ENCODE peak calls at places on chromosomes 4 and X, in five cellular contexts. One of them, this sample, is unnamed.
A peak's percentile ranks its signal among the peaks of the same experiment; 100 is the strongest.

GRCh38 chr4:21753084-21753760 is 195.3 kb downstream of the KCNIP4 start:
- DNase-seq in brain microvascular endothelial cell: peak; percentile 25
- DNase-seq in pancreas: no peak
- DNase-seq in left lung: no peak
- DNase-seq in esophagus squamous epithelium: no peak
- DNase-seq in this sample: no peak

GRCh38 chr4:23455482-23455881 is 434.4 kb downstream of the PPARGC1A start:
- DNase-seq in esophagus squamous epithelium: no peak
- DNase-seq in left lung: no peak
- DNase-seq in pancreas: peak; percentile 21
- DNase-seq in brain microvascular endothelial cell: no peak
- DNase-seq in this sample: no peak

GRCh38 chrX:15344106-15344505 is 8.8 kb upstream of the PIGA start:
- DNase-seq in pancreas: no peak
- DNase-seq in esophagus squamous epithelium: no peak
- DNase-seq in left lung: no peak
- DNase-seq in brain microvascular endothelial cell: no peak
- DNase-seq in this sample: no peak

GRCh38 chrX:96568088-96568487 is 116.6 kb upstream of the DIAPH2 start:
- DNase-seq in brain microvascular endothelial cell: no peak
- DNase-seq in pancreas: no peak
- DNase-seq in left lung: no peak
- DNase-seq in esophagus squamous epithelium: no peak
- DNase-seq in this sample: no peak

GRCh38 chr4:166078956-166079355 is 205.9 kb downstream of the TLL1 start:
- DNase-seq in left lung: no peak
- DNase-seq in esophagus squamous epithelium: no peak
- DNase-seq in pancreas: no peak
- DNase-seq in brain microvascular endothelial cell: peak; percentile 20
- DNase-seq in this sample: no peak

GRCh38 chr4:146545102-146545501 is 23.4 kb upstream of the SLC10A7 start:
- DNase-seq in brain microvascular endothelial cell: peak; percentile 49
- DNase-seq in left lung: no peak
- DNase-seq in pancreas: no peak
- DNase-seq in esophagus squamous epithelium: no peak
- DNase-seq in this sample: no peak

GRCh38 chr4:20995591-20995990 is 295.3 kb downstream of the PACRGL start:
- DNase-seq in brain microvascular endothelial cell: no peak
- DNase-seq in left lung: no peak
- DNase-seq in esophagus squamous epithelium: no peak
- DNase-seq in pancreas: no peak
- DNase-seq in this sample: no peak

GRCh38 chr4:32560306-32560705 is 1840.1 kb downstream of the PCDH7 start:
- DNase-seq in pancreas: no peak
- DNase-seq in left lung: no peak
- DNase-seq in esophagus squamous epithelium: no peak
- DNase-seq in brain microvascular endothelial cell: peak; percentile 74
- DNase-seq in this sample: no peak

GRCh38 chr4:128709268-128709667 is 100.2 kb upstream of the JADE1 start:
- DNase-seq in pancreas: no peak
- DNase-seq in left lung: no peak
- DNase-seq in esophagus squamous epithelium: no peak
- DNase-seq in brain microvascular endothelial cell: no peak
- DNase-seq in this sample: no peak

DNA sequence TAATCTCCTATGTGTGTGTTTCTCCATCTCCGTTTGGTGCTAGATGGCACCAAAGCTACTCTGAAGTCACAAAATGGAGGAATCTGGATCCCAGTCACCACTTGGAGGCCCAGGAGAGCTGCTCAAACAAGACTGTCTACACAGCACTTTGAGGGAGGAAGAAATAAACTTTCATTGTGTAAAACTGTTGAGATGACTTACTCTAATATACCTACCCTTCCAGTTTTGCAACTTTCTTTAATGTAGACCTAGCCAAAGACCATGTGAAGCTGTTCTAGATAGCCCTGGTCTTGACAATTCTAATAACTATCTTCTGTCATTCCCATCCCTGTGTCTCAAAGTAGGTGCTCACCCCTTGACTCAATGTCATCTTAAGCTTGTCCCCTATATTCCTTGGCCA is 52.8 kb upstream of the TAB3 start:
- DNase-seq in left lung: no peak
- DNase-seq in brain microvascular endothelial cell: no peak
- DNase-seq in esophagus squamous epithelium: no peak
- DNase-seq in pancreas: no peak
- DNase-seq in this sample: no peak
- H3K36me3 ChIP-seq in left lung: no peaks in the 10 kb centered on the region
- H3K36me3 ChIP-seq in brain microvascular endothelial cell: no peaks in the 10 kb centered on the region
- H3K36me3 ChIP-seq in esophagus squamous epithelium: no peaks in the 10 kb centered on the region
- H3K36me3 ChIP-seq in pancreas: no peaks in the 10 kb centered on the region
- H3K36me3 ChIP-seq in this sample: no peaks in the 10 kb centered on the region

GRCh38 chr4:1714303-1715001 is 2.3 kb upstream of the SLBP start:
- DNase-seq in left lung: no peak
- DNase-seq in esophagus squamous epithelium: no peak
- DNase-seq in pancreas: no peak
- DNase-seq in brain microvascular endothelial cell: no peak
- DNase-seq in this sample: no peak
- H3K4me3 ChIP-seq in left lung: peak overlapping the region; percentile 89
- H3K4me3 ChIP-seq in esophagus squamous epithelium: no peak overlapping the region
- H3K4me3 ChIP-seq in pancreas: no peak overlapping the region
- H3K4me3 ChIP-seq in brain microvascular endothelial cell: no peak overlapping the region
- H3K4me3 ChIP-seq in this sample: no peak overlapping the region

GRCh38 chr4:148901075-148901705 is 459.0 kb upstream of the NR3C2 start:
- DNase-seq in esophagus squamous epithelium: no peak
- DNase-seq in pancreas: no peak
- DNase-seq in left lung: no peak
- DNase-seq in brain microvascular endothelial cell: no peak
- DNase-seq in this sample: no peak
- TF ChIP-seq CTCF in esophagus squamous epithelium: no peak
- TF ChIP-seq CTCF in pancreas: no peak
- TF ChIP-seq CTCF in left lung: no peak
- TF ChIP-seq CTCF in brain microvascular endothelial cell: no peak
- TF ChIP-seq CTCF in this sample: no peak

GRCh38 chr4:82352825-82353370 is 20.9 kb downstream of the HNRNPD start:
- DNase-seq in left lung: no peak
- DNase-seq in brain microvascular endothelial cell: no peak
- DNase-seq in esophagus squamous epithelium: no peak
- DNase-seq in pancreas: no peak
- DNase-seq in this sample: no peak

GRCh38 chr4:82358773-82359324 is 14.9 kb downstream of the HNRNPD start:
- DNase-seq in pancreas: no peak
- DNase-seq in esophagus squamous epithelium: no peak
- DNase-seq in brain microvascular endothelial cell: no peak
- DNase-seq in left lung: no peak
- DNase-seq in this sample: no peak

GRCh38 chr4:82360298-82361177 is 13.3 kb downstream of the HNRNPD start:
- DNase-seq in left lung: no peak
- DNase-seq in pancreas: no peak
- DNase-seq in brain microvascular endothelial cell: no peak
- DNase-seq in esophagus squamous epithelium: no peak
- DNase-seq in this sample: no peak

GRCh38 chr4:82354788-82355187 is 19.0 kb downstream of the HNRNPD start:
- DNase-seq in esophagus squamous epithelium: no peak
- DNase-seq in brain microvascular endothelial cell: no peak
- DNase-seq in pancreas: no peak
- DNase-seq in left lung: no peak
- DNase-seq in this sample: no peak

DNA sequence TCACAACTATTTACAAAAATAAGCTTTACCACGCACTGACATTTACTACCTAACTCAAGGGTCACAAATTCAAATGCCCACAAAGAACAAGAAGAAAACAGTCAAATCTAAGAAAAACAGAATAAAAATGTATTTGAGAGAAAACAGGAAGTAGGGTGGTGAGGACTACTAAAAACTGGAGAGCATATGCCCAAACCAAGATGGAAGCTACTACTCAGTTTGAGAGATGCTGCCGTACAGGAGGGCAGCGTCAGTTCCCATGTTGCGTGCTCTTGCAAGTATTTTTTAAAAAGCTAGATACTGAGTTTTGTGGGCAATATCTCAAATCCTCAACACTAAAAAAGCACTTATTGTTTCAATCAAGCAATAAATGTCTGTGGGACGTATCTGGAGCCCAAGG is 16.2 kb downstream of the HNRNPD start:
- DNase-seq in pancreas: no peak
- DNase-seq in esophagus squamous epithelium: no peak
- DNase-seq in left lung: no peak
- DNase-seq in brain microvascular endothelial cell: no peak
- DNase-seq in this sample: no peak
- H3K36me3 ChIP-seq in pancreas: peaks cover 32% of the 10 kb centered on the region
- H3K36me3 ChIP-seq in esophagus squamous epithelium: peaks cover 7% of the 10 kb centered on the region
- H3K36me3 ChIP-seq in left lung: peaks cover 53% of the 10 kb centered on the region
- H3K36me3 ChIP-seq in brain microvascular endothelial cell: peaks cover 38% of the 10 kb centered on the region
- H3K36me3 ChIP-seq in this sample: peaks cover 19% of the 10 kb centered on the region

DNA sequence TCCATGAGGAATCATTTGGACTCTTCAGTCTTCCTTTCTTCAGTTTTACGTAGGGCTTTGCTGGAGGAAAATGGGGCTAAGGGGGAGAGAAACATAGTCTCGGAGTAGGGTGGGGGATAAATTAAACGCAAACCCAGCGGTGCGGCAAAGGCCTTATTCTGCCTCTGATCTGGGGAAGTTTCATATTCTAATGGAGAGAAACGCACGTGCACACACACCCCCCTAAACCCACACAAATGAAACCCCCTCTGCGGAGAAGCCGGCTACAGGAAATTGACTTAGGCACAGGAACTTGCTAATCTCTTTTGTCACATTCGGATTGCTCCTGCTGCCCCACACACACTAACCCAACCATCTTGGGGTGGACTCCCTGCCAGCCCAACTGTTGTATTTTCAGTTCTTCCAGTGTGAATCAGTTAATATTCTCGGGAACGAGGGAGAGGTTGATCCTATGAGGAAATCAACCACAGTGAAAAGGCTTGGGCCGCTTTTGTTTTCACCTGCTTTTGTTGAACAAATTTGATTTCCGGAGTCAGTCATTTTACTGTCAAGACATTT is at the start of gene RHOH:
- DNase-seq in left lung: no peak
- DNase-seq in pancreas: no peak
- DNase-seq in esophagus squamous epithelium: no peak
- DNase-seq in brain microvascular endothelial cell: no peak
- DNase-seq in this sample: no peak
- H3K4me3 ChIP-seq in left lung: peak within 1 kb of the TSS; percentile 32
- H3K4me3 ChIP-seq in pancreas: no peak within 1 kb of the TSS
- H3K4me3 ChIP-seq in esophagus squamous epithelium: no peak within 1 kb of the TSS
- H3K4me3 ChIP-seq in brain microvascular endothelial cell: no peak within 1 kb of the TSS
- H3K4me3 ChIP-seq in this sample: no peak within 1 kb of the TSS

GRCh38 chrX:95076449-95076848 is 1402.4 kb downstream of the FAM133A start:
- DNase-seq in esophagus squamous epithelium: no peak
- DNase-seq in brain microvascular endothelial cell: peak; percentile 1
- DNase-seq in pancreas: no peak
- DNase-seq in left lung: no peak
- DNase-seq in this sample: no peak
- TF ChIP-seq CTCF in esophagus squamous epithelium: peak; percentile 25
- TF ChIP-seq CTCF in brain microvascular endothelial cell: peak; percentile 66
- TF ChIP-seq CTCF in pancreas: no peak
- TF ChIP-seq CTCF in left lung: peak; percentile 23
- TF ChIP-seq CTCF in this sample: no peak